ENCODE peak calls at places on chromosomes 13 and 19, in seven cellular contexts. G, P, R, W, O, D and E are unnamed samples.

GRCh38 chr13:110774051-110774450 is 60.6 kb downstream of the ING1 start:
- DNase-seq in O (no peak), D (no peak), P (no peak), R (no peak), W (no peak), G (no peak), E (no peak)

GRCh38 chr19:8216357-8216756 is 7.2 kb downstream of the CERS4 start:
- DNase-seq in P (no peak), O (no peak), W (no peak), R (no peak), D (no peak), G (no peak), E (no peak)

GRCh38 chr13:24290280-24290932 is 19.0 kb upstream of the C1QTNF9 start:
- DNase-seq in P (no peak), D (no peak), W (no peak), G (no peak), O (no peak), R (no peak), E (no peak)

GRCh38 chr19:37303591-37304171 is 67.2 kb upstream of the ZNF527 start:
- DNase-seq in R (no peak), O (no peak), G (no peak), P (no peak), D (no peak), W (no peak), E (no peak)

GRCh38 chr19:2631213-2631821 is 71.2 kb downstream of the GNG7 start:
- DNase-seq in P (peak; percentile 21), R (no peak), G (no peak), W (no peak), O (peak; percentile 74), D (no peak), E (peak; percentile 39)

GRCh38 chr19:15177269-15178116 is 23.3 kb downstream of the NOTCH3 start:
- DNase-seq in P (peak; percentile 83), G (peak; percentile 35), W (peak; percentile 54), R (peak; percentile 84), D (peak; percentile 92), O (peak; percentile 72), E (peak; percentile 64)

GRCh38 chr13:94641432-94641941 is 39.8 kb downstream of the GPR180 start:
- DNase-seq in R (no peak), P (peak; percentile 72), O (no peak), W (no peak), G (no peak), D (no peak), E (peak; percentile 86)

GRCh38 chr13:55654243-55654642 is 1486.5 kb upstream of the PRR20A start:
- DNase-seq in R (no peak), D (no peak), G (no peak), W (no peak), O (no peak), P (no peak), E (no peak)

GRCh38 chr13:59774511-59774911 is 389.2 kb downstream of the DIAPH3 start:
- DNase-seq in G (no peak), D (no peak), O (no peak), P (peak; percentile 88), W (peak; percentile 49), R (no peak), E (peak; percentile 78)

GRCh38 chr13:114090476-114090875 is 41.9 kb downstream of the RASA3 start:
- DNase-seq in G (no peak), R (no peak), O (peak; percentile 9), W (no peak), P (no peak), D (peak; percentile 6), E (no peak)

GRCh38 chr13:32734511-32734910 is 148.3 kb downstream of the PDS5B start:
- DNase-seq in O (no peak), G (no peak), R (no peak), D (no peak), P (peak; percentile 67), W (no peak), E (peak; percentile 62)

GRCh38 chr19:17394891-17395415 is 957 bp upstream of the CCDC194 start:
- DNase-seq in P (peak; percentile 73), D (peak; percentile 75), G (peak; percentile 48), R (peak; percentile 55), O (peak; percentile 82), W (no peak), E (peak; percentile 36)

GRCh38 chr13:29435125-29435911 is 160.2 kb downstream of the SLC7A1 start:
- DNase-seq in W (no peak), D (no peak), R (no peak), P (peak; percentile 96), G (no peak), O (no peak), E (peak; percentile 91)

GRCh38 chr19:18514800-18515682 is 6.8 kb downstream of the ELL start:
- DNase-seq in G (no peak), O (no peak), W (peak; percentile 99), P (peak; percentile 27), R (peak; percentile 46), D (no peak), E (peak; percentile 51)

GRCh38 chr13:85383291-85383690 is 415.9 kb downstream of the SLITRK6 start:
- DNase-seq in O (no peak), P (no peak), G (no peak), D (no peak), R (no peak), W (no peak), E (no peak)

GRCh38 chr19:4688587-4688986 is 18.4 kb upstream of the MYDGF start:
- DNase-seq in O (no peak), P (no peak), G (no peak), D (no peak), R (no peak), W (no peak), E (no peak)

GRCh38 chr19:30178721-30179402 is 193.3 kb upstream of the ZNF536 start:
- DNase-seq in G (no peak), O (no peak), D (no peak), R (no peak), W (no peak), P (no peak), E (no peak)

GRCh38 chr19:737591-738093 is 13.3 kb upstream of the MISP start:
- DNase-seq in D (peak; percentile 87), R (peak; percentile 49), G (peak; percentile 55), P (peak; percentile 43), O (peak; percentile 35), W (peak; percentile 41), E (no peak)

GRCh38 chr13:94800423-94800822 is 88.1 kb upstream of the SOX21 start:
- DNase-seq in O (no peak), P (peak; percentile 1), R (no peak), G (no peak), W (no peak), D (no peak), E (no peak)

GRCh38 chr19:45515081-45515624 is 7.9 kb downstream of the VASP start:
- DNase-seq in W (peak; percentile 54), G (no peak), D (no peak), R (no peak), O (peak; percentile 96), P (no peak), E (no peak)

GRCh38 chr19:23393121-23393520 is 2.1 kb downstream of the ZNF91 start:
- DNase-seq in G (no peak), P (no peak), O (no peak), R (no peak), W (no peak), D (no peak), E (no peak)

GRCh38 chr19:10122066-10122465 is 2.4 kb upstream of the EIF3G start:
- DNase-seq in D (no peak), R (no peak), O (no peak), W (no peak), G (no peak), P (peak; percentile 77), E (peak; percentile 49)

GRCh38 chr13:65808061-65808460 is 1422.1 kb downstream of the PCDH9 start:
- DNase-seq in W (no peak), G (no peak), O (no peak), P (peak; percentile 6), D (no peak), R (no peak), E (peak; percentile 69)

GRCh38 chr13:21849323-21849722 is 178.4 kb downstream of the FGF9 start:
- DNase-seq in W (peak; percentile 52), O (peak; percentile 56), D (no peak), R (peak; percentile 7), P (peak; percentile 7), G (no peak), E (no peak)

GRCh38 chr13:90710355-90710754 is 637.1 kb upstream of the MIR17HG start:
- DNase-seq in W (no peak), R (no peak), O (no peak), D (no peak), G (no peak), P (no peak), E (peak; percentile 41)

GRCh38 chr19:10691883-10692282 is 9.4 kb upstream of the QTRT1 start:
- DNase-seq in R (no peak), D (no peak), W (no peak), O (no peak), P (no peak), G (no peak), E (no peak)

GRCh38 chr19:3116621-3117020 is 19.2 kb upstream of the GNA15 start:
- DNase-seq in P (no peak), O (no peak), R (no peak), W (no peak), G (no peak), D (no peak), E (no peak)

GRCh38 chr13:66559093-66559492 is 671.0 kb downstream of the PCDH9 start:
- DNase-seq in G (no peak), R (no peak), O (no peak), D (no peak), W (no peak), P (no peak), E (no peak)

GRCh38 chr19:46451352-46451751 is 20.0 kb downstream of the PNMA8A start:
- DNase-seq in R (no peak), G (no peak), W (no peak), O (no peak), P (no peak), D (no peak), E (no peak)

GRCh38 chr19:7849631-7850428 is 19.8 kb downstream of the EVI5L start:
- DNase-seq in D (no peak), P (no peak), G (no peak), R (no peak), O (no peak), W (no peak), E (no peak)

GRCh38 chr19:3184847-3185481 is 766 bp upstream of the NCLN start:
- DNase-seq in O (peak; percentile 93), D (peak; percentile 56), R (no peak), W (no peak), G (peak; percentile 28), P (no peak), E (no peak)

GRCh38 chr13:19158526-19158925 is 23.1 kb downstream of the TUBA3C start:
- DNase-seq in R (no peak), G (no peak), D (no peak), O (no peak), W (no peak), P (no peak), E (no peak)

GRCh38 chr19:2548966-2549365 is 73.0 kb downstream of the GADD45B start:
- DNase-seq in D (no peak), R (no peak), P (no peak), W (no peak), O (no peak), G (no peak), E (no peak)